ENCODE peak calls at places on chromosomes 6 and 20, in seven cellular contexts. G is bronchial epithelial cell, X is stomach, K is fibroblast of lung, W is choroid plexus epithelial cell, J is ovary, U is astrocyte. E is an unnamed sample.

GRCh38 chr20:46954490-46955038 is 59.9 kb downstream of the EYA2 start:
- DNase-seq in G (peak; percentile 86), W (peak; percentile 95), X (no peak), U (peak; percentile 99), K (peak; percentile 94), J (no peak), E (peak; percentile 86)

GRCh38 chr6:82072113-82072512 is 175.4 kb downstream of the IBTK start:
- DNase-seq in G (peak; percentile 28), K (no peak), J (no peak), X (no peak), W (peak; percentile 43), U (no peak), E (no peak)

GRCh38 chr6:36897629-36898028 is 11.9 kb downstream of the C6orf89 start:
- DNase-seq in X (no peak), G (no peak), J (no peak), U (no peak), W (peak; percentile 71), K (no peak), E (peak; percentile 62)

GRCh38 chr20:9103955-9104354 is 35.1 kb downstream of the PLCB4 start:
- DNase-seq in U (no peak), K (no peak), G (peak; percentile 77), W (no peak), X (no peak), J (no peak), E (peak; percentile 84)

GRCh38 chr20:50289581-50289980 is 99.0 kb downstream of the CEBPB start:
- DNase-seq in U (no peak), J (no peak), X (no peak), G (no peak), K (no peak), W (no peak), E (no peak)

GRCh38 chr6:44057931-44058616 is 69.2 kb downstream of the MRPL14 start:
- DNase-seq in J (no peak), G (no peak), W (peak; percentile 34), U (peak; percentile 69), K (peak; percentile 55), X (no peak), E (peak; percentile 39)

GRCh38 chr20:9454781-9455180 is 59.6 kb upstream of the LAMP5 start:
- DNase-seq in W (peak; percentile 14), G (peak; percentile 12), J (no peak), X (no peak), K (peak; percentile 27), U (no peak), E (no peak)

GRCh38 chr6:33621396-33622388 is 570 bp downstream of the ITPR3 start:
- DNase-seq in G (peak; percentile 33), W (no peak), X (peak; percentile 63), K (no peak), U (no peak), J (peak; percentile 69), E (peak; percentile 49)

GRCh38 chr20:3240776-3241363 is 1.9 kb upstream of the SLC4A11 start:
- DNase-seq in G (no peak), U (no peak), W (no peak), X (no peak), K (no peak), J (no peak), E (no peak)

GRCh38 chr6:1817033-1817761 is 207.5 kb downstream of the FOXC1 start:
- DNase-seq in J (no peak), W (no peak), U (peak; percentile 82), X (no peak), G (no peak), K (peak; percentile 50), E (no peak)

GRCh38 chr20:22723659-22724058 is 139.3 kb upstream of the FOXA2 start:
- DNase-seq in K (no peak), X (no peak), U (no peak), G (peak; percentile 45), W (peak; percentile 72), J (no peak), E (peak; percentile 35)

GRCh38 chr6:137717074-137718073 is 149.7 kb upstream of the TNFAIP3 start:
- DNase-seq in X (no peak), J (no peak), U (peak; percentile 32), K (no peak), G (peak; percentile 94), W (no peak), E (peak; percentile 87)

GRCh38 chr20:62019881-62020492 is 45.7 kb downstream of the TAF4 start:
- DNase-seq in W (no peak), J (no peak), G (no peak), K (no peak), X (no peak), U (no peak), E (no peak)

GRCh38 chr6:8481727-8482126 is 46.4 kb upstream of the SLC35B3 start:
- DNase-seq in X (no peak), W (peak; percentile 47), J (no peak), K (peak; percentile 17), U (no peak), G (peak; percentile 29), E (peak; percentile 38)

GRCh38 chr20:5349448-5349847 is 32.7 kb upstream of the PROKR2 start:
- DNase-seq in J (no peak), W (peak; percentile 16), X (no peak), K (no peak), U (no peak), G (peak; percentile 85), E (peak; percentile 40)

GRCh38 chr6:35624341-35625070 is 64.2 kb downstream of the FKBP5 start:
- DNase-seq in W (peak; percentile 57), X (no peak), K (peak; percentile 44), J (no peak), G (no peak), U (no peak), E (peak; percentile 44)

DNA sequence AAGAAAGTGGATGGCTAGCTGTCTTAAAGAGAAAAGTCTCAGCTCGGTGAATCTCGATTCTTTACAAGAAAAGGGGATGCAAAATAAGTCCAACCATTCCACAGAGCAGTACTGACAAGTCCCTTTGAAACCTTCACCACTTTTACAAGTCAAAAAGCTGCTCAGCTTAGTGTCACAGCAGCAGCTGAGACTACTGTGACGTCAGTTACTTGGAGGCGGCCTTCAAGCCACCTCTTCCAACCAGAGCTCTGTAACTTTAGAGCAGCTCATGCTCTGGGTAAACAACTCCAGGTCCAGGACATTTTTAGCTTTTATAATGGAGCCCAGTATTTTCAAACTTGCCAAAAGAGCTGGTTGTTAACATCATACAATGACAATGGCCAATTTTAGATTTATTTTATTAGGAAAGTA is at the start of gene KIAA0408:
- DNase-seq in X (peak; percentile 62), U (peak; percentile 54), W (peak; percentile 45), G (peak; percentile 31), J (peak; percentile 79), K (peak; percentile 82), E (peak; percentile 45)
- H3K4me3 ChIP-seq in X (peak within 1 kb of the TSS; percentile 41), U (no peak within 1 kb of the TSS), W (no peak within 1 kb of the TSS), G (no peak within 1 kb of the TSS), J (peak within 1 kb of the TSS; percentile 31), K (no peak within 1 kb of the TSS), E (no peak within 1 kb of the TSS)

GRCh38 chr6:100466410-100467143 is 1.9 kb upstream of the SIM1 start:
- DNase-seq in J (no peak), K (no peak), U (no peak), W (no peak), G (no peak), X (no peak), E (no peak)

GRCh38 chr6:100464910-100465700 is at the start of gene SIM1:
- DNase-seq in K (peak; percentile 70), G (no peak), W (peak; percentile 65), X (no peak), U (peak; percentile 40), J (no peak), E (no peak)

GRCh38 chr6:100467144-100468012 is 2.7 kb upstream of the SIM1 start:
- DNase-seq in J (no peak), X (no peak), U (no peak), G (no peak), W (no peak), K (no peak), E (no peak)

GRCh38 chr6:100464162-100464851 is 414 bp downstream of the SIM1 start:
- DNase-seq in G (no peak), U (no peak), W (no peak), X (no peak), J (no peak), K (no peak), E (no peak)

GRCh38 chr6:100465701-100466409 is 1.1 kb upstream of the SIM1 start:
- DNase-seq in K (no peak), J (no peak), W (no peak), X (no peak), G (no peak), U (no peak), E (no peak)
- H3K4me3 ChIP-seq in K (no peak overlapping the region), J (no peak overlapping the region), W (no peak overlapping the region), X (no peak overlapping the region), G (no peak overlapping the region), U (no peak overlapping the region), E (no peak overlapping the region)

DNA sequence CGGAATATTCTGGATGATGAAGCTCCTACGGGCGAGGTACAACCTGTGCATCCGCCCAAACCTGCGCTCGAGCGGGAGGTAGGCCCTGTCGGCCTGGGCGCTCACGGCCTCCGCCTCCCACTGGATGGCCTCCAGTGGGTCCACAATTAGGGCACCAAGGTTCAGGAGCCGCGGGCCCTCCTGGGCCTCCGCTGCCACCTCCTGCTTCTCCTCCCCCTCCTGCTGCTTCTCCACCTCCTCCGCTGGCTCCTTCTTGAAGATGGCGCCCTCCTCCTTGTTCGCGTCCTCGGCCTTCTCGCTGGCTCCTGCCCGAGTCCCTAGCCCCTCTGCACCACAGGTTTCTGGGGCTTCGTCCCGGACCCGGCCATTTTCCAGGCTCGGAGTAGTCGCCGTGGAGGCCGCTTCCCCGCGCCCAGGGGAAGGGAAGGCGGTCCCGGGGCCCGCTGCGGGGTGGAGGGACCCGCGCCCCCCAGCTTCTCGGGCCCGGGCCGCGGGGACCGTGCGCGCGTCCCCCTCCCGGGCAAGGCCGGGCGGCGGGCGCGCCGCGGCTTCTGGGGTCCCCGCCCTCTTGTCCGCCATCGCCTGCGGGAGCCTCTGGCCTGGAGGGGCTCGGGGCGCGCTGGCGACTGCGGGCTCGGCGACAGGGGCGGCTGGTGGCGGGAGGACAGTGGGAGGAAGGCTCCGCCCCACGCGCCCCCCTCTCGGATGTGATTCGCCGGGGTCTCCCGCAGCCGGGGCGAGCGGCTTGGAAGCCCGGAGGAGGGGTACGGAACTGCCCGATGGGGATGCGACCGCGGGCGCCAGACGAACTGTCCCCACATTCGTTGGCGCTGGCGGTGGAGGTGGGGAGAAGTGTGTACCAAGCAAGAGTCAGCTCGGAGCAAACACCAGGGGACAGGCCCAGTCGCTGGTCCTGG is 17.6 kb downstream of the PLAGL2 start:
- DNase-seq in U (peak; percentile 18), X (peak; percentile 57), G (no peak), J (peak; percentile 43), W (peak; percentile 40), K (peak; percentile 46), E (no peak)
- H3K4me3 ChIP-seq in U (peak overlapping the region; percentile 69), X (peak overlapping the region; percentile 65), G (peak overlapping the region; percentile 49), J (peak overlapping the region; percentile 38), W (peak overlapping the region; percentile 68), K (peak overlapping the region; percentile 55), E (peak overlapping the region; percentile 76)

DNA sequence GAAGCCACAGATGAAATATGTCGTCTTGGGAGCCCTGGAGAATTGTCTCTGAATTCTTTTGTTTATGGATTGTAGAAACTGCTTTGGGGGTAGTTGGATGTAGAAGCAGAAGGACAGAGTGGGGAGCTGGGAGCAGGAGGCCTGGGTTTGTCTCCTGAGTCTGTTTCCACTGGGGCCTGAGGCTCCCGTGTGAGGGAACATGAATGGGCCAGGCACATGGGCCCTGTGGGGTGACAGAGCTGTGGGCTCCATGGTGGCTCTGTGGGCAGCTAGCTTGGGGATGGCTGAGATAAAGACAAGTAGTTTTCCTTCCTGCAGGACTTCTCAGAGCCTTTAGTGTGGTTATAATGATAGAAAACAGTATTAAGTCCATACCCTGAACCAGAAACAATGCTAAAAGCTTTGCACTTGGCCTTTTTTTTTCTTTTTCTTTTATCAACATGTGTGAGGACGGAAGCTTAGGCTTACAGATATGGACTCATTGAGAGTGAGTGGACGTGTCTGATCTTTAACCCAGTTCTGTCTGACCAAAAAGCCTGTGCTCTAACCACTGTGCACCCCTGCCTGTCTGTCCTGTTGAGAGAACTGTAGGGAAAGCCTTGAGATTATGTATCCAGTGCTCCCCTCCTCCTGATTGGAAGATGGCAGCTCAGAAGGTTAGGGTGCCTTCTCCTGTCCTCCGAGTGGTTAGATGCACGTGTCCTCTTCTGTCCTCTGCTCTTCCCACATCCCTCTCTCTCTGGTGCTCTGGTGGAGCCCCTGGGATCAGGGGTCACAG is 98.3 kb downstream of the CDH26 start:
- DNase-seq in U (no peak), J (no peak), K (no peak), G (no peak), X (no peak), W (no peak), E (no peak)
- H3K4me3 ChIP-seq in U (no peak overlapping the region), J (no peak overlapping the region), K (no peak overlapping the region), G (no peak overlapping the region), X (no peak overlapping the region), W (no peak overlapping the region), E (no peak overlapping the region)